ENCODE peak calls at places on chromosomes 3 and 15, in six cellular contexts. K is HCT116, T is ovary, O is left ventricle myocardium inferior, Z is endothelial cell of umbilical vein, F is SK-N-SH. A is an unnamed sample. For H3K27me3, the result is how much of the 10 kb centered on the place peaks cover.

GRCh38 chr3:157128771-157129671 is 30.9 kb downstream of the CCNL1 start:
- DNase-seq in K (peak), T (no peak), O (no peak), Z (peak), F (no peak), A (no peak)

GRCh38 chr15:99197861-99198260 is 51.5 kb downstream of the TTC23 start:
- DNase-seq in K (no peak), T (no peak), O (no peak), Z (no peak), F (no peak), A (no peak)

GRCh38 chr3:44235604-44236484 is 5.8 kb upstream of the TOPAZ1 start:
- DNase-seq in K (peak), T (peak), O (peak), Z (peak), F (peak), A (peak)

GRCh38 chr3:102530443-102531195 is 95.8 kb downstream of the ZPLD1 start:
- DNase-seq in K (no peak), T (no peak), O (no peak), Z (no peak), F (no peak), A (no peak)

GRCh38 chr15:78109156-78109555 is 16.8 kb downstream of the SH2D7 start:
- DNase-seq in K (no peak), T (no peak), O (no peak), Z (no peak), F (no peak), A (no peak)

GRCh38 chr3:171703144-171703543 is 107.1 kb downstream of the PLD1 start:
- DNase-seq in K (no peak), T (no peak), O (no peak), Z (no peak), F (no peak), A (no peak)

GRCh38 chr15:69462030-69462492 is 9.4 kb downstream of the RPLP1 start:
- DNase-seq in K (no peak), T (peak), O (peak), Z (no peak), F (peak), A (no peak)

GRCh38 chr3:106172780-106173179 is 304.0 kb upstream of the CBLB start:
- DNase-seq in K (no peak), T (no peak), O (no peak), Z (no peak), F (no peak), A (no peak)

GRCh38 chr3:119649764-119650163 is 10.6 kb downstream of the POPDC2 start:
- DNase-seq in K (no peak), T (no peak), O (no peak), Z (no peak), F (no peak), A (no peak)

GRCh38 chr3:48555231-48555948 is 1.2 kb downstream of the PFKFB4 start:
- DNase-seq in K (no peak), T (no peak), O (no peak), Z (no peak), F (no peak), A (no peak)

GRCh38 chr3:97885931-97886824 is 64.4 kb downstream of the CRYBG3 start:
- DNase-seq in K (no peak), T (no peak), O (no peak), Z (peak), F (no peak), A (no peak)

GRCh38 chr3:69985266-69985665 is 14.3 kb upstream of the SAMMSON start:
- DNase-seq in K (no peak), T (no peak), O (no peak), Z (no peak), F (no peak), A (no peak)

GRCh38 chr15:70100495-70101331 is 3.0 kb upstream of the TLE3 start:
- DNase-seq in K (peak), T (peak), O (peak), Z (peak), F (peak), A (no peak)

GRCh38 chr3:152328841-152329240 is 60.1 kb downstream of the MBNL1 start:
- DNase-seq in K (peak), T (no peak), O (no peak), Z (peak), F (no peak), A (peak)

GRCh38 chr15:52718551-52718950 is 39.4 kb upstream of the ATOSA start:
- DNase-seq in K (no peak), T (no peak), O (no peak), Z (no peak), F (no peak), A (no peak)

GRCh38 chr3:195847061-195847950 is 35.6 kb upstream of the MUC4 start:
- DNase-seq in K (peak), T (no peak), O (no peak), Z (no peak), F (no peak), A (no peak)

GRCh38 chr15:89009080-89009479 is 79.2 kb upstream of the ABHD2 start:
- DNase-seq in K (no peak), T (no peak), O (no peak), Z (no peak), F (no peak), A (no peak)

GRCh38 chr3:16697437-16698258 is 92.4 kb upstream of the DAZL start:
- DNase-seq in K (no peak), T (no peak), O (no peak), Z (no peak), F (no peak), A (no peak)
- H3K4me3 ChIP-seq in K (no peak), T (no peak), O (no peak), Z (no peak), F (no peak), A (no peak)

GRCh38 chr15:24919446-24919845 is 35.3 kb upstream of the SNRPN start:
- DNase-seq in K (no peak), T (no peak), O (no peak), Z (no peak), F (no peak), A (no peak)
- H3K27me3 ChIP-seq in K (under half), T (under half), O (under half), Z (under half), F (under half), A (under half)

GRCh38 chr3:49805367-49805782 is 2.3 kb downstream of the INKA1 start:
- DNase-seq in K (no peak), T (peak), O (peak), Z (peak), F (peak), A (no peak)
- H3K4me3 ChIP-seq in K (no peak), T (no peak), O (peak), Z (no peak), F (no peak), A (no peak)

GRCh38 chr3:129001101-129001816 is at the start of gene EFCC1:
- DNase-seq in K (no peak), T (peak), O (peak), Z (peak), F (peak), A (no peak)
- H3K27me3 ChIP-seq in K (under half), T (under half), O (half or more), Z (half or more), F (half or more), A (half or more)

GRCh38 chr15:58063612-58064011 is 1.9 kb downstream of the ALDH1A2 start:
- DNase-seq in K (no peak), T (no peak), O (no peak), Z (no peak), F (no peak), A (no peak)

GRCh38 chr15:58066042-58066867 is 744 bp upstream of the ALDH1A2 start:
- DNase-seq in K (peak), T (peak), O (peak), Z (peak), F (peak), A (no peak)

GRCh38 chr15:58064119-58065010 is 1.1 kb downstream of the ALDH1A2 start:
- DNase-seq in K (no peak), T (no peak), O (no peak), Z (peak), F (no peak), A (no peak)

GRCh38 chr15:58065445-58066041 is at the start of gene ALDH1A2:
- DNase-seq in K (no peak), T (peak), O (peak), Z (peak), F (peak), A (no peak)

GRCh38 chr15:58065011-58065444 is 483 bp downstream of the ALDH1A2 start:
- DNase-seq in K (no peak), T (peak), O (peak), Z (peak), F (no peak), A (no peak)
- H3K4me3 ChIP-seq in K (no peak), T (peak), O (peak), Z (peak), F (no peak), A (no peak)

GRCh38 chr15:26972636-26973035 is 1.7 kb downstream of the GABRG3 start:
- DNase-seq in K (no peak), T (no peak), O (no peak), Z (no peak), F (no peak), A (no peak)

GRCh38 chr15:26967719-26968269 is 3.2 kb upstream of the GABRG3 start:
- DNase-seq in K (no peak), T (no peak), O (no peak), Z (no peak), F (peak), A (no peak)

GRCh38 chr15:26974120-26974780 is 3.3 kb downstream of the GABRG3 start:
- DNase-seq in K (no peak), T (no peak), O (no peak), Z (no peak), F (peak), A (no peak)

GRCh38 chr15:26971303-26972018 is 480 bp downstream of the GABRG3 start:
- DNase-seq in K (no peak), T (no peak), O (no peak), Z (no peak), F (peak), A (no peak)

DNA sequence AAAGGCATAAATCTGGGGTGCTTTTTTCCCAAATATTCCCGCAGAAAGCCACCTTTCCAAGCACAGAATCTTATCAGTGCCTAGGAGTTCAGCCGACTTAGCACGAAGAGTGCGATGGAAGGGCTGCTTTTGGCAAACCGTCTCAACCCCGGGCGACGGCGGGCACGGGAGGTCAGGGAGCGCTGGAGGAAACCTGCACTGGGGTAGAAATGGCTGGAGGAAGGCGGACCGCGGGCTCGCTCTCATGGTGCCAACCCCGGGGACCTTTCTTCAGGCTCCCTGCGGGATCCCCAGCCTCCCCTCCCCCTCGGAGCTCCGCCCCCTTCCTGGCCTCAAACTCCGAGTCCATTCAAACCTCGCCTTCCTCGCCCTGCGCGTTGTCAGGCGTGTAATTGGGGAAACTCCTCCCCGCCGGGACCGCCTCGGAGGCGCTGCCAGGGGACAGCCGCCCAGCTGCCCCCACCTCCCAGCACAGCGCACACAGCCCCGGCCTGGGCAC is at the start of gene GABRG3:
- DNase-seq in K (no peak), T (no peak), O (no peak), Z (no peak), F (peak), A (no peak)
- H3K27me3 ChIP-seq in K (under half), T (under half), O (half or more), Z (under half), F (under half), A (under half)

GRCh38 chr3:197959500-197959890 is 522 bp upstream of the LMLN start:
- DNase-seq in K (no peak), T (no peak), O (no peak), Z (no peak), F (no peak), A (no peak)

GRCh38 chr3:197957775-197958103 is 2.3 kb upstream of the LMLN start:
- DNase-seq in K (no peak), T (no peak), O (no peak), Z (no peak), F (no peak), A (no peak)

GRCh38 chr3:197959891-197960693 is at the start of gene LMLN:
- DNase-seq in K (peak), T (peak), O (peak), Z (peak), F (peak), A (peak)

GRCh38 chr3:197956626-197956988 is 3.4 kb upstream of the LMLN start:
- DNase-seq in K (no peak), T (no peak), O (no peak), Z (no peak), F (no peak), A (no peak)

GRCh38 chr3:197958346-197958745 is 1.7 kb upstream of the LMLN start:
- DNase-seq in K (no peak), T (no peak), O (no peak), Z (no peak), F (no peak), A (no peak)
- H3K4me3 ChIP-seq in K (no peak), T (no peak), O (no peak), Z (no peak), F (no peak), A (no peak)

A was measured in AG04450.